ENCODE peak calls at places on chromosomes 6 and 20, in four cellular contexts. N is WTC11, Q is PC-9, F is astrocyte of the spinal cord. R is an unnamed sample.

GRCh38 chr6:170159040-170159965 is 131.6 kb downstream of the DLL1 start:
- DNase-seq in N (no peak), Q (no peak), F (no peak), R (no peak)

GRCh38 chr20:3679749-3680700 is 1.8 kb downstream of the ADAM33 start:
- DNase-seq in N (peak), Q (no peak), F (peak), R (no peak)

GRCh38 chr6:46628976-46629375 is 23.6 kb downstream of the CYP39A1 start:
- DNase-seq in N (no peak), Q (no peak), F (no peak), R (no peak)

GRCh38 chr6:72911463-72912153 is 289.7 kb downstream of the KCNQ5 start:
- DNase-seq in N (no peak), Q (no peak), F (peak), R (no peak)

GRCh38 chr6:134984821-134985220 is 34.9 kb upstream of the ALDH8A1 start:
- DNase-seq in N (no peak), Q (no peak), F (peak), R (no peak)

GRCh38 chr20:1588166-1588868 is 30.8 kb upstream of the SIRPD start:
- DNase-seq in N (no peak), Q (no peak), F (no peak), R (no peak)

GRCh38 chr20:63132715-63133471 is 83.0 kb downstream of the YTHDF1 start:
- DNase-seq in N (peak), Q (no peak), F (no peak), R (no peak)

GRCh38 chr6:14187408-14187807 is 69.8 kb downstream of the CD83 start:
- DNase-seq in N (no peak), Q (no peak), F (no peak), R (no peak)

GRCh38 chr20:20824924-20825584 is 112.6 kb upstream of the RALGAPA2 start:
- DNase-seq in N (peak), Q (peak), F (peak), R (no peak)

GRCh38 chr6:12293234-12293930 is 3.2 kb downstream of the EDN1 start:
- DNase-seq in N (no peak), Q (no peak), F (no peak), R (no peak)

GRCh38 chr20:55584964-55585363 is 420.4 kb downstream of the CBLN4 start:
- DNase-seq in N (no peak), Q (no peak), F (no peak), R (no peak)
- TF ChIP-seq CTCF in N (no peak), Q (no peak), F (no peak), R (no peak)

GRCh38 chr6:106084106-106084963 is 1.8 kb upstream of the PRDM1 start:
- DNase-seq in N (peak), Q (no peak), F (peak), R (no peak)
- TF ChIP-seq CTCF in N (peak), Q (no peak), F (peak), R (peak)

GRCh38 chr6:157813191-157813590 is 9.9 kb upstream of the SNX9 start:
- DNase-seq in N (no peak), Q (no peak), F (peak), R (no peak)
- TF ChIP-seq CTCF in N (no peak), Q (no peak), F (no peak), R (no peak)

DNA sequence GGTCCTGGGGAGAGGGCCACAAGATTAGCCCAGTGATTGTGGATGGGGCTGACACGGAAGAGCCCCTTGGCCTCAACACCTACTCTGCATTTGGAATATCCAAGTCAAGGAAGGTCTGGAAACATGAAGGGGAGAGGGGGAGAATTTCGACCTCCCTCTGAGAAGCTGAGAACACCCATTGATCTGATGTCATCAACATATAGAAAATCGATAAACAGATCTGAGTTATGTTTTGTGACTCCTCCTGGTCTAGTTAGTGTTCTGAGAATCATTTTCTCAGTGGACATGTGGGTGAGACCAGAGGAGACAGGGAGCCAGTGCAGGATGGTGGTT is 108.0 kb downstream of the SLC22A3 start:
- DNase-seq in N (no peak), Q (no peak), F (no peak), R (no peak)
- TF ChIP-seq CTCF in N (no peak), Q (peak), F (no peak), R (no peak)

DNA sequence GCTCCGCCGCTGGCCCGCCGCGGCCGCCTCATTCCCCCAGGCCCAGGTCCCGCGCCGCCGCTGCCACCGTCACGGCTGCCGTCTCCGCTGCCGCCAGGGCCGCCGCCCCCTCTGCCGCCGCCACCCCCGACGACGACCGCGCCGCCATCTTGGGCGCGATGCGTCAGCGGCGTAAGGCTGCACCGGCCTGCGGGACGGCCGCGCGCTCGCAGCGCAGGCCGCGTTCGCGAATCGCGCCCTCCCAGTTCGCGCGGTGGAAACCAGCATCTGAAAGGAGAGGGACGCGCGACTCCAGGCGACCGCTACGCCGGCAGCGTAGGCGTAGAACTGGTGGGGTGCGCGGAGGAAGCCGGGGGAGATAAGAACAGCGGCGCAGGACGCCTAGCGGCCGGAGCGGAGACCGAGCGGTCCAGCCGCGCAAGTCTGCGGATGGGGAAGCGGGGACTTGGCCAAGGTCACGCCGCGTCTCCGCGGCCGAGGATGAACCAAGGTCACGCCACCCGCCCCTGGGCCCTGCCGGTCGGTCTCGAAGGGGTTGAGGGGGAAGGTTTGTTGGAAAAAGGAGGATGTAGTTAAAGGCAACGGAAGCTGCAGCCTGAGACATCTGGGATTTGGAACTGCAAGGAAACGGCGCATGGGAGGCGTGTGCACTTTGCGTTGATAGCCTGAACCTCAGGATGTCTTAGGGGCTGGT is at the start of gene NUDT3:
- DNase-seq in N (peak), Q (peak), F (peak), R (peak)
- TF ChIP-seq CTCF in N (peak), Q (peak), F (peak), R (peak)

GRCh38 chr20:46406200-46406985 is at the start of gene ELMO2:
- DNase-seq in N (peak), Q (peak), F (peak), R (peak)
- TF ChIP-seq CTCF in N (no peak), Q (peak), F (no peak), R (no peak)

GRCh38 chr20:24685736-24686135 is 216.3 kb downstream of the SYNDIG1 start:
- DNase-seq in N (no peak), Q (no peak), F (no peak), R (no peak)

GRCh38 chr20:24683676-24684075 is 214.2 kb downstream of the SYNDIG1 start:
- DNase-seq in N (no peak), Q (no peak), F (no peak), R (no peak)

GRCh38 chr20:24686156-24686555 is 216.7 kb downstream of the SYNDIG1 start:
- DNase-seq in N (no peak), Q (no peak), F (no peak), R (no peak)

GRCh38 chr20:24684421-24684871 is 215.0 kb downstream of the SYNDIG1 start:
- DNase-seq in N (no peak), Q (no peak), F (no peak), R (no peak)

DNA sequence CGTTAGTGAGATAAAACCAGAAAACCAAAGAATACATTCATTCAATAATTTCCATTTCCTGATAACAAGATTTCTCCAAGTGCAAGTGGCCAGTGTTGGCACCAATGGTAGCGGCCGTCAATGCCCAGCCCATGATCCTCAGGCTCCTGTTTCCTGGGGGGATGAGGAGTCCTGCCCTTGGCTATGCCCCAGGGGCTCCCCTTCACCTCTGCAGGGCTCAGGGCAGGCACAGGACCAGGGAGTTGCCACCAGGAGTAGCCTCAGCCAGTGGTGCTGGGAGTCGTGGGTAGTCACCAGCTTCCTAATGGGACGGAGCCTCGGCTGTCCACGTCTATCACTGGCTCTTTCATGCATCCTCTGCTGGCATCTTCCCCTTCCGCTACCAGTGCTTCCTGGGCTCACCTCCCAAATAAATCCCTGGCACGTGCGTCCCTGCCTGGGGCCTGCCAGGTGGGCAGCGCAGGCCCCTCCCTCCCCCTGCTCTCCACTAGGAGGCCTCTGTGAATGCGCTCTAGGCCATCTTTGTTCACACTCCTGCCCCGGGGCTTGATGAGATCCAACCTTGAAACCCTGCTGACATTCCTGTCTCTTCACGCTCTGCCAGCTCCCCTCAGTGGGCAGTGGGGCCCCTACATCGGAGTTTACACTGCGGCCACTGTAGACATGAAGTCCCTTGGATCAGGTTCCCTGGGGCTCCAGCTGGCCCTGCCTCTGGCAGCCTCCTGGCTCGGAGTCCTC is 215.7 kb downstream of the SYNDIG1 start:
- DNase-seq in N (peak), Q (no peak), F (no peak), R (no peak)
- TF ChIP-seq CTCF in N (no peak), Q (no peak), F (no peak), R (no peak)

DNA sequence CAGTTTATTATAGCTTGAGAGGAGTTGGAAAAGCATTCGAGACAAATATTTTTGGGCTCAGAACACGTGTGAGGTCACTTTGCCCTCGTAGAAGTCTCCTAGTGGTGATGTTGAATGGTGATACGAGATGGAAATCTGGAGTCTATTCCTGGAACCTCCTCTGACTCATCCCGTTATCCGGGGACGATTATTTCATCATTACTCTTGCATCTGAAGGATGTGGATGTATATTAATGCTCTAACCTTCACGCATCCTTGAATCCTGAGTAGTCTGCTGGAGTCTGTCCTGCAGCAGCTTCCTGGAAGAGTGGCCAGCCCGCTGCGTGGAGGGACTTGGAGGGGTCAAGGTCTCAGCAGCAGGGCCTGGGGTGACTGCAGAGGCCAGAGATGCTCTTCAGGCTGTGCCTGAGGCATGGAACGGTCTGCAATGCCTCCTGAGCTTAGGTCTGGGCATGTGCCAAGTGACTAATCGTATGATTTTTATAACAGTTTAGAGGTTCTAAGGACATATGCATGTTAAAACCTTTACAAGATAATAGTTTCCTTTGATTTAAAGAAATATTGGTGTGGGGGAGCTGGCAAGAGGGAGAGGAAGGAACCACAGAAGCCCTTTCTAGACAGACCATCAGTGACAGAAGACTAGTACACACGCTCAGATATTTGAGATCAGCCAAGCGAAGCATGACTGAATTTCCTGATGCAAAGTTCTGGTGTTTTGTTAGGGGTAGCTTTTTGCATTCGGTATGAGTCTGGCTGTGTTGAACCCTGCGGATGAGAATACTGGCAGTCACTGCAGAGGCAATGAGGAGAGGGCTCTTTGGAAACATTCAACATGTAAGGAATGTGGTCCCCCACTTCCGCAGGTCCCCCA is 400.2 kb downstream of the QKI start:
- DNase-seq in N (no peak), Q (no peak), F (peak), R (no peak)
- TF ChIP-seq CTCF in N (no peak), Q (no peak), F (no peak), R (no peak)

GRCh38 chr6:161152904-161153662 is 120.8 kb downstream of the AGPAT4 start:
- DNase-seq in N (no peak), Q (no peak), F (no peak), R (no peak)
- TF ChIP-seq CTCF in N (no peak), Q (no peak), F (peak), R (peak)

GRCh38 chr20:49803418-49803817 is 9.2 kb upstream of the SLC9A8 start:
- DNase-seq in N (no peak), Q (no peak), F (no peak), R (no peak)
- TF ChIP-seq CTCF in N (no peak), Q (no peak), F (no peak), R (no peak)